ENCODE peak calls at places on chromosomes 6 and 20, in six cellular contexts. Y is RKO; B is iris pigment epithelial cell; R is stimulated activated CD4-positive, alpha-beta T cell treated with anti-CD3 and anti-CD28 coated beads, Interleukin-1b, Interleukin-23, amount 100 ng/mL, for 48 hours; W is A172; L is WTC11. N is an unnamed sample.

GRCh38 chr6:166678426-166678825 is 51.4 kb upstream of the RPS6KA2 start:
- DNase-seq in R (no peak), Y (no peak), W (peak), B (peak), L (no peak), N (no peak)

GRCh38 chr6:160139420-160139851 is 17.8 kb downstream of the SLC22A1 start:
- DNase-seq in Y (peak), L (no peak), W (peak), B (peak), R (no peak), N (peak)

GRCh38 chr20:37155987-37156386 is 23.1 kb upstream of the RPN2 start:
- DNase-seq in R (no peak), W (no peak), B (no peak), Y (no peak), L (no peak), N (no peak)

GRCh38 chr6:67667640-67668422 is 967.3 kb upstream of the ADGRB3 start:
- DNase-seq in Y (no peak), R (no peak), L (no peak), W (no peak), B (no peak), N (no peak)

GRCh38 chr6:9482030-9482731 is 932.7 kb downstream of the TFAP2A start:
- DNase-seq in B (peak), W (peak), L (no peak), R (no peak), Y (peak), N (peak)

GRCh38 chr20:60501048-60501447 is 542.8 kb downstream of the CDH26 start:
- DNase-seq in B (no peak), W (no peak), L (no peak), Y (no peak), R (no peak), N (no peak)

GRCh38 chr6:114390176-114390575 is 47.4 kb upstream of the HS3ST5 start:
- DNase-seq in R (no peak), W (peak), Y (peak), B (no peak), L (no peak), N (no peak)

GRCh38 chr6:33841868-33842267 is 38.1 kb upstream of the MLN start:
- DNase-seq in L (no peak), W (no peak), Y (no peak), B (no peak), R (no peak), N (no peak)

GRCh38 chr20:17615645-17616479 is 46.0 kb downstream of the DSTN start:
- DNase-seq in R (no peak), Y (no peak), L (no peak), W (no peak), B (no peak), N (no peak)

GRCh38 chr20:37976862-37977261 is 56.4 kb downstream of the TTI1 start:
- DNase-seq in W (no peak), Y (no peak), B (no peak), L (no peak), R (no peak), N (no peak)

GRCh38 chr20:40883097-40883496 is 145.5 kb upstream of the TOP1 start:
- DNase-seq in L (no peak), R (no peak), Y (no peak), W (no peak), B (no peak), N (no peak)

GRCh38 chr6:154386848-154387717 is 30.5 kb upstream of the IPCEF1 start:
- DNase-seq in B (peak), Y (peak), R (no peak), W (peak), L (no peak), N (peak)

GRCh38 chr6:1609662-1610496 is at the start of gene FOXC1:
- DNase-seq in W (peak), Y (no peak), B (peak), R (no peak), L (peak), N (peak)

GRCh38 chr6:169960891-169961611 is 209.6 kb downstream of the ERMARD start:
- DNase-seq in B (no peak), L (no peak), R (no peak), W (no peak), Y (no peak), N (no peak)

GRCh38 chr20:46031701-46032254 is 2.8 kb downstream of the SLC12A5 start:
- DNase-seq in L (peak), B (no peak), Y (no peak), R (no peak), W (no peak), N (no peak)

GRCh38 chr6:27132532-27133280 is 114.8 kb upstream of the PRSS16 start:
- DNase-seq in L (peak), B (peak), Y (peak), W (peak), R (peak), N (peak)

GRCh38 chr20:58251979-58252591 is 23.6 kb upstream of the ANKRD60 start:
- DNase-seq in R (no peak), L (no peak), Y (peak), W (peak), B (peak), N (peak)

GRCh38 chr6:14310955-14311354 is 193.4 kb downstream of the CD83 start:
- DNase-seq in B (no peak), L (no peak), W (no peak), R (no peak), Y (no peak), N (peak)

GRCh38 chr6:107064579-107065065 is 36.6 kb downstream of the MTRES1 start:
- DNase-seq in L (no peak), R (peak), B (peak), Y (no peak), W (peak), N (peak)

GRCh38 chr20:45433316-45433715 is 17.4 kb downstream of the PIGT start:
- DNase-seq in Y (no peak), B (peak), R (no peak), L (no peak), W (peak), N (peak)

GRCh38 chr20:59571591-59572314 is 32.6 kb upstream of the PHACTR3 start:
- DNase-seq in Y (peak), W (peak), L (peak), B (peak), R (peak), N (peak)

GRCh38 chr20:61112515-61112914 is 139.5 kb upstream of the CDH4 start:
- DNase-seq in R (no peak), W (no peak), B (no peak), Y (no peak), L (no peak), N (peak)

GRCh38 chr20:14991023-14991422 is 653.6 kb upstream of the FLRT3 start:
- DNase-seq in B (peak), W (no peak), L (no peak), R (no peak), Y (no peak), N (peak)

GRCh38 chr20:4957939-4958362 is 43.4 kb downstream of the SLC23A2 start:
- DNase-seq in W (no peak), B (peak), L (no peak), Y (no peak), R (no peak), N (no peak)

GRCh38 chr20:46215913-46216707 is 92.2 kb downstream of the CDH22 start:
- DNase-seq in R (no peak), Y (no peak), L (peak), W (peak), B (peak), N (no peak)

GRCh38 chr6:91664327-91664959 is 1077.6 kb upstream of the MAP3K7 start:
- DNase-seq in Y (peak), R (no peak), B (no peak), L (no peak), W (no peak), N (no peak)

N was measured in mammary epithelial cell.